ENCODE peak calls at places on chromosome 21, in nine cellular contexts. One of them, this sample, is unnamed.

GRCh38 chr21:19908386-19908785 is 1089.8 kb upstream of the NCAM2 start:
- DNase-seq in HFF-Myc: no peak
- DNase-seq in CD8-positive, alpha-beta T cell: no peak
- DNase-seq in mammary epithelial cell: no peak
- DNase-seq in BE2C: no peak
- DNase-seq in colonic mucosa: no peak
- DNase-seq in A549: no peak
- DNase-seq in fibroblast of villous mesenchyme: no peak
- DNase-seq in osteoblast: no peak
- DNase-seq in this sample: no peak

GRCh38 chr21:45537746-45538291 is 4.4 kb downstream of the SLC19A1 start:
- DNase-seq in HFF-Myc: no peak
- DNase-seq in CD8-positive, alpha-beta T cell: no peak
- DNase-seq in mammary epithelial cell: no peak
- DNase-seq in BE2C: no peak
- DNase-seq in colonic mucosa: no peak
- DNase-seq in A549: no peak
- DNase-seq in fibroblast of villous mesenchyme: no peak
- DNase-seq in osteoblast: no peak
- DNase-seq in this sample: peak; percentile 71

GRCh38 chr21:16842716-16843115 is 670.1 kb upstream of the CXADR start:
- DNase-seq in HFF-Myc: peak; percentile 41
- DNase-seq in CD8-positive, alpha-beta T cell: no peak
- DNase-seq in mammary epithelial cell: no peak
- DNase-seq in BE2C: no peak
- DNase-seq in colonic mucosa: no peak
- DNase-seq in A549: no peak
- DNase-seq in fibroblast of villous mesenchyme: peak; percentile 17
- DNase-seq in osteoblast: no peak
- DNase-seq in this sample: no peak

GRCh38 chr21:31213787-31214186 is 130.3 kb downstream of the TIAM1 start:
- DNase-seq in HFF-Myc: no peak
- DNase-seq in CD8-positive, alpha-beta T cell: no peak
- DNase-seq in mammary epithelial cell: no peak
- DNase-seq in BE2C: no peak
- DNase-seq in colonic mucosa: no peak
- DNase-seq in A549: no peak
- DNase-seq in fibroblast of villous mesenchyme: no peak
- DNase-seq in osteoblast: no peak
- DNase-seq in this sample: no peak

GRCh38 chr21:44347911-44348451 is 5.4 kb upstream of the TRPM2 start:
- DNase-seq in HFF-Myc: no peak
- DNase-seq in CD8-positive, alpha-beta T cell: no peak
- DNase-seq in mammary epithelial cell: no peak
- DNase-seq in BE2C: no peak
- DNase-seq in colonic mucosa: no peak
- DNase-seq in A549: no peak
- DNase-seq in fibroblast of villous mesenchyme: no peak
- DNase-seq in osteoblast: peak; percentile 62
- DNase-seq in this sample: no peak

GRCh38 chr21:44601596-44602473 is 1.4 kb downstream of the KRTAP10-7 start:
- DNase-seq in HFF-Myc: no peak
- DNase-seq in CD8-positive, alpha-beta T cell: no peak
- DNase-seq in mammary epithelial cell: no peak
- DNase-seq in BE2C: no peak
- DNase-seq in colonic mucosa: no peak
- DNase-seq in A549: no peak
- DNase-seq in fibroblast of villous mesenchyme: no peak
- DNase-seq in osteoblast: no peak
- DNase-seq in this sample: no peak

GRCh38 chr21:34889537-34890257 is 159.4 kb downstream of the RUNX1 start:
- DNase-seq in HFF-Myc: no peak
- DNase-seq in CD8-positive, alpha-beta T cell: peak; percentile 84
- DNase-seq in mammary epithelial cell: peak; percentile 82
- DNase-seq in BE2C: peak; percentile 51
- DNase-seq in colonic mucosa: peak; percentile 82
- DNase-seq in A549: peak; percentile 52
- DNase-seq in fibroblast of villous mesenchyme: peak; percentile 75
- DNase-seq in osteoblast: peak; percentile 99
- DNase-seq in this sample: peak; percentile 97

GRCh38 chr21:33686386-33686785 is 44.1 kb downstream of the ITSN1 start:
- DNase-seq in HFF-Myc: no peak
- DNase-seq in CD8-positive, alpha-beta T cell: no peak
- DNase-seq in mammary epithelial cell: no peak
- DNase-seq in BE2C: no peak
- DNase-seq in colonic mucosa: no peak
- DNase-seq in A549: no peak
- DNase-seq in fibroblast of villous mesenchyme: no peak
- DNase-seq in osteoblast: no peak
- DNase-seq in this sample: no peak

GRCh38 chr21:36480618-36481017 is 696 bp upstream of the CLDN14 start:
- DNase-seq in HFF-Myc: no peak
- DNase-seq in CD8-positive, alpha-beta T cell: no peak
- DNase-seq in mammary epithelial cell: no peak
- DNase-seq in BE2C: no peak
- DNase-seq in colonic mucosa: no peak
- DNase-seq in A549: no peak
- DNase-seq in fibroblast of villous mesenchyme: no peak
- DNase-seq in osteoblast: no peak
- DNase-seq in this sample: peak; percentile 49

GRCh38 chr21:36481639-36482038 is 1.7 kb upstream of the CLDN14 start:
- DNase-seq in HFF-Myc: no peak
- DNase-seq in CD8-positive, alpha-beta T cell: no peak
- DNase-seq in mammary epithelial cell: no peak
- DNase-seq in BE2C: no peak
- DNase-seq in colonic mucosa: no peak
- DNase-seq in A549: no peak
- DNase-seq in fibroblast of villous mesenchyme: no peak
- DNase-seq in osteoblast: no peak
- DNase-seq in this sample: no peak

GRCh38 chr21:36478941-36479340 is 981 bp downstream of the CLDN14 start:
- DNase-seq in HFF-Myc: no peak
- DNase-seq in CD8-positive, alpha-beta T cell: no peak
- DNase-seq in mammary epithelial cell: no peak
- DNase-seq in BE2C: no peak
- DNase-seq in colonic mucosa: no peak
- DNase-seq in A549: peak; percentile 15
- DNase-seq in fibroblast of villous mesenchyme: peak; percentile 8
- DNase-seq in osteoblast: no peak
- DNase-seq in this sample: peak; percentile 39

GRCh38 chr21:36478207-36478701 is 1.7 kb downstream of the CLDN14 start:
- DNase-seq in HFF-Myc: no peak
- DNase-seq in CD8-positive, alpha-beta T cell: no peak
- DNase-seq in mammary epithelial cell: peak; percentile 83
- DNase-seq in BE2C: no peak
- DNase-seq in colonic mucosa: no peak
- DNase-seq in A549: peak; percentile 73
- DNase-seq in fibroblast of villous mesenchyme: peak; percentile 75
- DNase-seq in osteoblast: peak; percentile 94
- DNase-seq in this sample: peak; percentile 24

DNA sequence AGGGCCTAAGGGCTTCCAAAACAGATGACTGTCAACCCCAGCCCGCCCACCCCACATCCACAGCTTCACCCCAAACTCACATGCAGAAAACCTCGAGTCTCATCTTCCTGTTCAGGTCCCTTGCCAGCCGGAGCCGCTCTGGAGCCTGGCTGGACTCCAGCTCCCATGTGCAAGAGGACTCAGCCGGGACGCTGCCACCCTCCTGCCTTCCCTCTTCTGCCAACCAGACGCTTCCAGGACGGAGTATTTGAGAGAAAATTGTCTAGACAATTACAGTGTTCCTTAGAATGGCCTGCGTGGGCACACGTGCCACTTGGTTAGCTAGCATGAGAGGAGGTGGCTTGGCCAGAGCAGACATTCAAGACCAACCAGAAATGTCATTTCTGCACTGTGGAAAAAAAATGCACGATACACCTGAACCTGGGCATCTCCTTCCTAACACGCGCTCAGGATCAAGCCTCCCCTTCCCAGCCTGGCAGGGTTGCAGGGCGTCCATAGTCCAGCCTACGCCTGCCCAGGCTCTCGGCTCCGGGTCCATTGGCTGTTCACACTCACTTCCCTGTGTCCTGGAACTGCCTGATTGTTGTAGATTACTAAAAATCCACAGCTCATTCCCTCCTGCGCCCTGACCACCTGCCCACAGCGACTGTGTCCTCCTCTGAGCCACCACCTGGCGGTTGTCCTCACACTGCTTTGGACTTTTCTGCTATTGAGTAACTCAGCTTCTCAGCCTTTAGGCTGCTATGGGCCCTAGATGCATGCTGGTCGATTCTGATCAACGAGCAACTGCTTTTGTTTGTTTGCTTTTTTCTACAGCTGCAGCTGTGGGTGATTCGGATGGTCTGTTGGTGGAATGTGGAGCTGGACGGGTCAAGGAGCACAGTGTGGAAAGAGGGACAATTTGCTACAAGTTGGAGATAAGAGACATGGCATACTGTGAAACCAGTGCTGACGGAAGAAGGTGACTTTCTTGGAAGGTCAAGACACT is at the start of gene CLDN14:
- DNase-seq in HFF-Myc: no peak
- DNase-seq in CD8-positive, alpha-beta T cell: no peak
- DNase-seq in mammary epithelial cell: no peak
- DNase-seq in BE2C: no peak
- DNase-seq in colonic mucosa: no peak
- DNase-seq in A549: no peak
- DNase-seq in fibroblast of villous mesenchyme: peak; percentile 19
- DNase-seq in osteoblast: no peak
- DNase-seq in this sample: peak; percentile 45
- TF ChIP-seq CTCF in HFF-Myc: no peak
- TF ChIP-seq CTCF in CD8-positive, alpha-beta T cell: no peak
- TF ChIP-seq CTCF in mammary epithelial cell: no peak
- TF ChIP-seq CTCF in BE2C: no peak
- TF ChIP-seq CTCF in colonic mucosa: no peak
- TF ChIP-seq CTCF in A549: no peak
- TF ChIP-seq CTCF in fibroblast of villous mesenchyme: no peak
- TF ChIP-seq CTCF in osteoblast: no peak
- TF ChIP-seq CTCF in this sample: no peak

GRCh38 chr21:43190544-43191340 is 21.9 kb downstream of the CRYAA start:
- DNase-seq in HFF-Myc: no peak
- DNase-seq in CD8-positive, alpha-beta T cell: peak; percentile 32
- DNase-seq in mammary epithelial cell: no peak
- DNase-seq in BE2C: no peak
- DNase-seq in colonic mucosa: peak; percentile 14
- DNase-seq in A549: no peak
- DNase-seq in fibroblast of villous mesenchyme: no peak
- DNase-seq in osteoblast: peak; percentile 26
- DNase-seq in this sample: peak; percentile 41

GRCh38 chr21:43188181-43188580 is 19.4 kb downstream of the CRYAA start:
- DNase-seq in HFF-Myc: no peak
- DNase-seq in CD8-positive, alpha-beta T cell: peak; percentile 11
- DNase-seq in mammary epithelial cell: no peak
- DNase-seq in BE2C: no peak
- DNase-seq in colonic mucosa: no peak
- DNase-seq in A549: no peak
- DNase-seq in fibroblast of villous mesenchyme: no peak
- DNase-seq in osteoblast: no peak
- DNase-seq in this sample: peak; percentile 47

GRCh38 chr21:43187715-43188114 is 18.9 kb downstream of the CRYAA start:
- DNase-seq in HFF-Myc: no peak
- DNase-seq in CD8-positive, alpha-beta T cell: peak; percentile 15
- DNase-seq in mammary epithelial cell: no peak
- DNase-seq in BE2C: no peak
- DNase-seq in colonic mucosa: no peak
- DNase-seq in A549: no peak
- DNase-seq in fibroblast of villous mesenchyme: no peak
- DNase-seq in osteoblast: peak; percentile 37
- DNase-seq in this sample: peak; percentile 22

GRCh38 chr21:43189936-43190335 is 21.1 kb downstream of the CRYAA start:
- DNase-seq in HFF-Myc: no peak
- DNase-seq in CD8-positive, alpha-beta T cell: peak; percentile 35
- DNase-seq in mammary epithelial cell: no peak
- DNase-seq in BE2C: no peak
- DNase-seq in colonic mucosa: no peak
- DNase-seq in A549: no peak
- DNase-seq in fibroblast of villous mesenchyme: no peak
- DNase-seq in osteoblast: peak; percentile 21
- DNase-seq in this sample: peak; percentile 29

DNA sequence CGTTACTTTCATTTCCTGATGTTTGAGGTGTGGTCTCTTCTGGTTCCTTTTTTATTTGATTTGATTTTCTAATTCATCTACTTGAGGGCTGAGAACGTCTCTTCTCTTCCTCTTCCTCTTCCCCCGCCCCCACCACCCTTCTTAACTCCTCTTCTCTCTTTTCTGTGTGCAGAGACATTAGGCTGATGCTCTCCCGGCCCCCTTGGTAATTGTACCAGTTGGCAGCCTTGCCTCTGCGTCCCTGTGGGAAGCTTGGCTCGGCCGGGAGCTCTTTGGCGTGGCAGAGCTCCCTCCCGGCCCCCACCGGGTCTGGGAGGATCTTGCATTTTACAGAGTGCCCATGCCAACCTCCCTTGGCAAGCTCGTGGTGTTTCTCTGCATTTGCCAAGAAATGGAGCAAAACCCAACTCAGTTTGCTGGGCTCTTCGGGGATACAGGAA is 19.9 kb downstream of the CRYAA start:
- DNase-seq in HFF-Myc: no peak
- DNase-seq in CD8-positive, alpha-beta T cell: peak; percentile 27
- DNase-seq in mammary epithelial cell: no peak
- DNase-seq in BE2C: no peak
- DNase-seq in colonic mucosa: peak; percentile 12
- DNase-seq in A549: no peak
- DNase-seq in fibroblast of villous mesenchyme: no peak
- DNase-seq in osteoblast: peak; percentile 58
- DNase-seq in this sample: peak; percentile 75
- TF ChIP-seq CTCF in HFF-Myc: no peak
- TF ChIP-seq CTCF in CD8-positive, alpha-beta T cell: no peak
- TF ChIP-seq CTCF in mammary epithelial cell: no peak
- TF ChIP-seq CTCF in BE2C: no peak
- TF ChIP-seq CTCF in colonic mucosa: no peak
- TF ChIP-seq CTCF in A549: no peak
- TF ChIP-seq CTCF in fibroblast of villous mesenchyme: no peak
- TF ChIP-seq CTCF in osteoblast: no peak
- TF ChIP-seq CTCF in this sample: no peak

DNA sequence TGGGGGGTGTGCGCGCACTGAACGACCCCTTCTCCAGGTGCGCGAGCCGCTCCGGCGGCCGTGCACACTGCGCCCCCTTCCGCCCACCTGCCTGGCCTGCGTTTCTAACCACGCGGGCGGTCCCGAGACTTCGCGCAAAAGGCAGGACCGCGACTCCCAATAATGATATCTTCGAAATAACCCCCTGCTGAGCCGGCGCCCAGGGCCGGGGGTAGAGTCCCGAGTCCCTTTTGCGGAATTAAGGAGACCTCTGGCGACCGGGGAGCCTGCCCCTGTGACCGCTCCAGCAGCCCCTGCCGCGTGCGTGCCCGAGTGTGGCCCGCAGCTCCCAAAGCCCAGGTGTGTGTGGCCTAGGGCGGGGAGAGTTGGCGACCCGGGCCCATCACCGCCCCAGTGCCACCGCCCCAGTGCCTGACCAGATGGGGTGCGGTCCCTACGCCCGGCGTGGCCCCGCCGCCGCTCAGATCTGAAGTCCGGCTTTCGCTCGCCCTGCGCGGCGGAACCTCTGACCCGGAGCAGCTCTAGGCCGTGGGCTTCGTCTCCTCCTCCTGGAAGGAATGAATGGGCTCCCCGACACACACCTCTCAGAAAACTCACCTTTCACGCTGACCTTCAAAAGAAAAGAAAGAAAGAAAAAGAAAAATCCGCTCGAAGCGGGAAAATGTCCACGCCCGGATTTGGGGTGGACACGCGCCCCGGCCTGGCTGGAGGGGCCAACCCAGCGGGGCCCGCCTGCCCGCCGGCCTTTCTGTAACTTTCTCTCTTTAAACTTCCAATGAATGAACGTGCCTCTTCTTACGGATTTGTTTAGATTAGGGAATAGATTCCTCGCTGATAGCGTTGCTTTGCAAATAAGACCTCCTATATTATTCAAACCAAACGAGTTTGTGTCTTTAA is 5.5 kb upstream of the SIM2 start:
- DNase-seq in HFF-Myc: no peak
- DNase-seq in CD8-positive, alpha-beta T cell: no peak
- DNase-seq in mammary epithelial cell: no peak
- DNase-seq in BE2C: no peak
- DNase-seq in colonic mucosa: no peak
- DNase-seq in A549: no peak
- DNase-seq in fibroblast of villous mesenchyme: no peak
- DNase-seq in osteoblast: peak; percentile 74
- DNase-seq in this sample: no peak
- TF ChIP-seq CTCF in HFF-Myc: peak; percentile 32
- TF ChIP-seq CTCF in CD8-positive, alpha-beta T cell: no peak
- TF ChIP-seq CTCF in mammary epithelial cell: no peak
- TF ChIP-seq CTCF in BE2C: no peak
- TF ChIP-seq CTCF in colonic mucosa: no peak
- TF ChIP-seq CTCF in A549: no peak
- TF ChIP-seq CTCF in fibroblast of villous mesenchyme: no peak
- TF ChIP-seq CTCF in osteoblast: no peak
- TF ChIP-seq CTCF in this sample: no peak

GRCh38 chr21:39094847-39095525 is 88.3 kb downstream of the PSMG1 start:
- DNase-seq in HFF-Myc: no peak
- DNase-seq in CD8-positive, alpha-beta T cell: no peak
- DNase-seq in mammary epithelial cell: no peak
- DNase-seq in BE2C: no peak
- DNase-seq in colonic mucosa: no peak
- DNase-seq in A549: peak; percentile 32
- DNase-seq in fibroblast of villous mesenchyme: peak; percentile 100
- DNase-seq in osteoblast: peak; percentile 88
- DNase-seq in this sample: no peak
- TF ChIP-seq CTCF in HFF-Myc: no peak
- TF ChIP-seq CTCF in CD8-positive, alpha-beta T cell: no peak
- TF ChIP-seq CTCF in mammary epithelial cell: no peak
- TF ChIP-seq CTCF in BE2C: no peak
- TF ChIP-seq CTCF in colonic mucosa: no peak
- TF ChIP-seq CTCF in A549: no peak
- TF ChIP-seq CTCF in fibroblast of villous mesenchyme: no peak
- TF ChIP-seq CTCF in osteoblast: no peak
- TF ChIP-seq CTCF in this sample: no peak

This sample was measured in spleen.